ENCODE peak calls at places on chromosomes 5 and 9, in four cellular contexts. One of them, this sample, is unnamed.

GRCh38 chr5:166341708-166342329 is 1949.6 kb upstream of the WWC1 start:
- DNase-seq in activated CD8-positive, alpha-beta T cell treated with anti-CD3 and anti-CD28 coated beads for 36 hours: no peak
- DNase-seq in naive thymus-derived CD4-positive, alpha-beta T cell: no peak
- DNase-seq in T-cell: no peak
- DNase-seq in this sample: no peak

GRCh38 chr9:123120953-123121352 is 87.5 kb downstream of the GPR21 start:
- DNase-seq in T-cell: no peak
- DNase-seq in naive thymus-derived CD4-positive, alpha-beta T cell: no peak
- DNase-seq in activated CD8-positive, alpha-beta T cell treated with anti-CD3 and anti-CD28 coated beads for 36 hours: no peak
- DNase-seq in this sample: no peak

GRCh38 chr5:121380066-121380465 is 471.6 kb upstream of the FTMT start:
- DNase-seq in activated CD8-positive, alpha-beta T cell treated with anti-CD3 and anti-CD28 coated beads for 36 hours: no peak
- DNase-seq in naive thymus-derived CD4-positive, alpha-beta T cell: no peak
- DNase-seq in T-cell: no peak
- DNase-seq in this sample: no peak

GRCh38 chr5:10352404-10353240 is 873 bp upstream of the MARCHF6 start:
- DNase-seq in T-cell: no peak
- DNase-seq in naive thymus-derived CD4-positive, alpha-beta T cell: peak; percentile 31
- DNase-seq in activated CD8-positive, alpha-beta T cell treated with anti-CD3 and anti-CD28 coated beads for 36 hours: peak; percentile 47
- DNase-seq in this sample: no peak

GRCh38 chr5:146223179-146223578 is 19.8 kb downstream of the RBM27 start:
- DNase-seq in activated CD8-positive, alpha-beta T cell treated with anti-CD3 and anti-CD28 coated beads for 36 hours: no peak
- DNase-seq in naive thymus-derived CD4-positive, alpha-beta T cell: no peak
- DNase-seq in T-cell: no peak
- DNase-seq in this sample: no peak

GRCh38 chr5:105952875-105953274 is 1717.9 kb downstream of the EFNA5 start:
- DNase-seq in activated CD8-positive, alpha-beta T cell treated with anti-CD3 and anti-CD28 coated beads for 36 hours: no peak
- DNase-seq in T-cell: no peak
- DNase-seq in naive thymus-derived CD4-positive, alpha-beta T cell: no peak
- DNase-seq in this sample: no peak

GRCh38 chr9:124012368-124013262 is 1.0 kb downstream of the LHX2 start:
- DNase-seq in T-cell: no peak
- DNase-seq in activated CD8-positive, alpha-beta T cell treated with anti-CD3 and anti-CD28 coated beads for 36 hours: no peak
- DNase-seq in naive thymus-derived CD4-positive, alpha-beta T cell: no peak
- DNase-seq in this sample: no peak

GRCh38 chr5:109028608-109029299 is 281.1 kb downstream of the FER start:
- DNase-seq in activated CD8-positive, alpha-beta T cell treated with anti-CD3 and anti-CD28 coated beads for 36 hours: no peak
- DNase-seq in T-cell: no peak
- DNase-seq in naive thymus-derived CD4-positive, alpha-beta T cell: no peak
- DNase-seq in this sample: no peak

GRCh38 chr5:126456217-126456616 is 33.0 kb downstream of the GRAMD2B start:
- DNase-seq in activated CD8-positive, alpha-beta T cell treated with anti-CD3 and anti-CD28 coated beads for 36 hours: no peak
- DNase-seq in T-cell: no peak
- DNase-seq in naive thymus-derived CD4-positive, alpha-beta T cell: no peak
- DNase-seq in this sample: no peak

This sample was measured in cerebellum.